ENCODE peak calls at places on chromosome 10, in four cellular contexts. R, K, Y and N are unnamed samples.

GRCh38 chr10:126384269-126384873 is 3.9 kb downstream of the ADAM12 start:
- DNase-seq in R (no peak), K (no peak), Y (no peak), N (no peak)

GRCh38 chr10:119509909-119510451 is 32.5 kb downstream of the RGS10 start:
- DNase-seq in R (no peak), K (peak), Y (no peak), N (no peak)

GRCh38 chr10:106513328-106513727 is 651.2 kb downstream of the SORCS1 start:
- DNase-seq in R (no peak), K (peak), Y (no peak), N (peak)

GRCh38 chr10:114634607-114634974 is 23.5 kb downstream of the ABLIM1 start:
- DNase-seq in R (no peak), K (peak), Y (no peak), N (peak)

GRCh38 chr10:5283305-5284158 is 81.2 kb upstream of the UCN3 start:
- DNase-seq in R (peak), K (peak), Y (peak), N (peak)

GRCh38 chr10:78491812-78492211 is 458.1 kb downstream of the RPS24 start:
- DNase-seq in R (peak), K (no peak), Y (no peak), N (no peak)

GRCh38 chr10:77236700-77237099 is 400.9 kb downstream of the KCNMA1 start:
- DNase-seq in R (no peak), K (no peak), Y (no peak), N (no peak)

GRCh38 chr10:75613685-75614587 is 182.5 kb downstream of the LRMDA start:
- DNase-seq in R (no peak), K (no peak), Y (no peak), N (peak)

GRCh38 chr10:77493851-77494788 is 143.5 kb downstream of the KCNMA1 start:
- DNase-seq in R (no peak), K (no peak), Y (no peak), N (peak)

GRCh38 chr10:102811346-102811745 is 25.9 kb downstream of the CYP17A1 start:
- DNase-seq in R (no peak), K (no peak), Y (no peak), N (no peak)

GRCh38 chr10:13346912-13347234 is 1.2 kb downstream of the SEPHS1 start:
- DNase-seq in R (no peak), K (no peak), Y (no peak), N (peak)

GRCh38 chr10:58385784-58386112 is 538 bp downstream of the TFAM start:
- DNase-seq in R (no peak), K (peak), Y (no peak), N (peak)

GRCh38 chr10:125629758-125630376 is 53.1 kb downstream of the TEX36 start:
- DNase-seq in R (no peak), K (peak), Y (no peak), N (peak)

GRCh38 chr10:87000491-87000890 is 19.6 kb upstream of the FAM25A start:
- DNase-seq in R (no peak), K (peak), Y (no peak), N (no peak)

GRCh38 chr10:74962517-74962916 is 136.1 kb downstream of the KAT6B start:
- DNase-seq in R (no peak), K (no peak), Y (no peak), N (no peak)

GRCh38 chr10:119688033-119688508 is 36.9 kb downstream of the BAG3 start:
- DNase-seq in R (no peak), K (no peak), Y (no peak), N (peak)

GRCh38 chr10:13224210-13224995 is 9.8 kb downstream of the UCMA start:
- DNase-seq in R (no peak), K (no peak), Y (no peak), N (no peak)

GRCh38 chr10:62352356-62352963 is 21.7 kb upstream of the ZNF365 start:
- DNase-seq in R (no peak), K (peak), Y (no peak), N (no peak)

GRCh38 chr10:48448796-48449195 is 142.3 kb downstream of the MAPK8 start:
- DNase-seq in R (no peak), K (no peak), Y (no peak), N (no peak)

GRCh38 chr10:46787321-46787615 is 124.0 kb upstream of the PTPN20 start:
- DNase-seq in R (peak), K (no peak), Y (no peak), N (peak)

GRCh38 chr10:12333382-12334185 is 15.8 kb upstream of the CAMK1D start:
- DNase-seq in R (no peak), K (peak), Y (peak), N (no peak)

GRCh38 chr10:43315535-43316245 is 48.8 kb upstream of the RASGEF1A start:
- DNase-seq in R (no peak), K (no peak), Y (no peak), N (no peak)

GRCh38 chr10:60937022-60937421 is 7.0 kb downstream of the RHOBTB1 start:
- DNase-seq in R (no peak), K (no peak), Y (no peak), N (no peak)

GRCh38 chr10:103693070-103693811 is 162.1 kb downstream of the SH3PXD2A start:
- DNase-seq in R (no peak), K (no peak), Y (peak), N (no peak)

GRCh38 chr10:130774871-130775270 is 536.6 kb downstream of the TCERG1L start:
- DNase-seq in R (no peak), K (no peak), Y (no peak), N (no peak)

GRCh38 chr10:89837173-89838001 is 136.0 kb downstream of the KIF20B start:
- DNase-seq in R (no peak), K (no peak), Y (no peak), N (no peak)

GRCh38 chr10:63166742-63167258 is 33.7 kb downstream of the NRBF2 start:
- DNase-seq in R (peak), K (peak), Y (no peak), N (peak)